ENCODE peak calls at places on chromosomes 7 and 10, in four cellular contexts. O is mesendoderm, K is A549, E is HCT116. N is an unnamed sample.

GRCh38 chr7:27106181-27106905 is 3.9 kb upstream of the HOXA2 start:
- DNase-seq in O (peak; percentile 70), K (no peak), E (no peak), N (no peak)

GRCh38 chr10:11218395-11218794 is 200.7 kb downstream of the CELF2 start:
- DNase-seq in O (no peak), K (no peak), E (no peak), N (no peak)

GRCh38 chr10:101781984-101782810 is 1.0 kb downstream of the NPM3 start:
- DNase-seq in O (peak; percentile 14), K (no peak), E (peak; percentile 35), N (no peak)

GRCh38 chr10:22666287-22667092 is 47.9 kb downstream of the PIP4K2A start:
- DNase-seq in O (no peak), K (no peak), E (no peak), N (no peak)

GRCh38 chr10:4351723-4352565 is 474.1 kb upstream of the AKR1E2 start:
- DNase-seq in O (no peak), K (no peak), E (no peak), N (no peak)

GRCh38 chr7:5528815-5529442 is 105.3 kb upstream of the TNRC18 start:
- DNase-seq in O (no peak), K (no peak), E (no peak), N (no peak)

GRCh38 chr10:129833988-129834387 is 130.1 kb downstream of the EBF3 start:
- DNase-seq in O (peak; percentile 2), K (no peak), E (no peak), N (no peak)

GRCh38 chr7:151008511-151009323 is 15.6 kb downstream of the ATG9B start:
- DNase-seq in O (peak; percentile 90), K (peak; percentile 41), E (peak; percentile 87), N (no peak)

GRCh38 chr10:63829020-63829419 is 307.8 kb downstream of the REEP3 start:
- DNase-seq in O (peak; percentile 53), K (no peak), E (no peak), N (no peak)

GRCh38 chr10:83425306-83425705 is 714.0 kb upstream of the GHITM start:
- DNase-seq in O (no peak), K (no peak), E (no peak), N (no peak)

GRCh38 chr10:112461029-112461887 is 14.2 kb downstream of the VTI1A start:
- DNase-seq in O (peak; percentile 83), K (no peak), E (peak; percentile 83), N (no peak)

GRCh38 chr7:3437467-3437866 is 136.4 kb downstream of the SDK1 start:
- DNase-seq in O (no peak), K (no peak), E (no peak), N (no peak)

GRCh38 chr7:3438352-3438751 is 137.3 kb downstream of the SDK1 start:
- DNase-seq in O (no peak), K (no peak), E (no peak), N (no peak)

GRCh38 chr7:3434611-3435010 is 133.6 kb downstream of the SDK1 start:
- DNase-seq in O (no peak), K (no peak), E (no peak), N (no peak)

GRCh38 chr7:3436746-3437145 is 135.7 kb downstream of the SDK1 start:
- DNase-seq in O (no peak), K (peak; percentile 29), E (no peak), N (no peak)

DNA sequence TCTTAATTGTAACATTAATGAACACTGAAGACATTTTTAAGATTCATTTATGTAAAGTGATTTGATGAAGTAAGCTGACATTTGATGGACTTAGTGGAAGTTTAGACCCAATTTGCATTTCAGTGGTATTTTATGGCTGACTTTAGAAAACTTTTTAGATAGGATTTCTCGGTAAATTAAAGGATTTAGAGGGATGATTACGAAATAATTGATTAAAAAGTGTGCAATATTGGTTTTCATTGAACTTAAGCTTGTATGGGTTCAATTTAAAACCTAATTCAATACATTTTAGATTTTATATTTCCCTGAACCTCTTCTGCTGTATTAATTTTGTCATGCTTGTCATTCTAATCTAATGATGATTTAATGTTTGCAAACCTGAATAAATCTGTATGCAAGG is 135.1 kb downstream of the SDK1 start:
- DNase-seq in O (no peak), K (no peak), E (no peak), N (no peak)
- H3K4me2 ChIP-seq in O (no peak overlapping the region), K (peak overlapping the region; percentile 59), E (no peak overlapping the region), N (no peak overlapping the region)

GRCh38 chr7:48139461-48139860 is 31.8 kb upstream of the ABCA13 start:
- DNase-seq in O (peak; percentile 49), K (peak; percentile 16), E (peak; percentile 6), N (no peak)
- H3K4me2 ChIP-seq in O (no peak overlapping the region), K (peak overlapping the region; percentile 62), E (no peak overlapping the region), N (no peak overlapping the region)

DNA sequence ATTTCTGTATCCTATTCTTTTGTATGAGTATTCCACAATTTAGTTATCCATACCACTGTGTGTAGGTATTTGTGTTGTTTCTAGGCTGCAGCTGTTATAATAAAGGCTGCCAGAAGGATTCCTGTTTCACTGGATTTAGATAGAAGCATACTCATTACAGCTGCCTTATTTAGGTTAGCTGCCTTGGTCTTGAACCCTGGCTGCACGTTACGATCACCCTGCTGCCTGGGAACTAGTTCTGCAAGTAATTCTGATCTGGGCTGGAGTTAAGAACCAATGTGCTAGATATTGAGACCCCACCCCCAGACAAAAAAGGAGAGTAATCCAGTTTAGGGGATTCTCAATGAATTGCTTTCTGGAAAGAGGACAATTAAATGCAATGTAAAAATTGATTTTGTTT is 43.1 kb downstream of the CCDC71L start:
- DNase-seq in O (no peak), K (no peak), E (no peak), N (no peak)
- H3K4me2 ChIP-seq in O (no peak overlapping the region), K (no peak overlapping the region), E (no peak overlapping the region), N (no peak overlapping the region)

GRCh38 chr10:65358565-65358964 is 1567.3 kb upstream of the LRRTM3 start:
- DNase-seq in O (peak; percentile 65), K (no peak), E (peak; percentile 15), N (no peak)
- H3K4me2 ChIP-seq in O (no peak overlapping the region), K (no peak overlapping the region), E (no peak overlapping the region), N (no peak overlapping the region)

DNA sequence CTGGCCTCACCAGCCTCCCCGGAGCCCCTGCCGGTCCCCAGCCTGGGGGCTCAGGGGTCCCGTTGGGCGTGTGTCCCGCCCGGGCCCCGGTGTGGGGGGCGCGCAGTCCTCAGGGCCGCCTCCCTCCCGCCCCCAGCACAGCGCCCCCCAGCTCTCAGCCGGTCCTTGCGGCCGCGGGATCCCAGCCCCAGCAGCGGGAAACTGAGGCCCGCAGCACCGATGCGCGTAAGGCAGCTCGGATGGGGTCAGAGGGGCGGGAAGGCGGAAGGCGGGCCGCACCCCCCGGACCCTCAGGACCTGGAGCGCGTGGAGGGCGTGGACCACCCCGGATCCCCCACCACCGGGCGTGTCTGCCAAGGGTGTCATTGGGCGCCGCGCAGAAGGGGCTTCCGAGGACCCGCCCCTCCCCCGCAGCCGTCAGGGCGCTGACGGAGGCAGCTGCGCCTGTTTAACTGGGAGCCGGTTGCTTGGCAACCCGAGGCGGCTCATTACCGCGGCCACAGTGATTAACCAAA is 14.9 kb downstream of the UNCX start:
- DNase-seq in O (peak; percentile 53), K (no peak), E (no peak), N (no peak)
- H3K4me2 ChIP-seq in O (no peak overlapping the region), K (peak overlapping the region; percentile 60), E (no peak overlapping the region), N (peak overlapping the region; percentile 65)

N was measured in neuronal stem cell.